ENCODE peak calls at places on chromosomes 11 and 22, in nine cellular contexts. Q is SK-N-SH, R is K562, A is WTC11, H is HepG2, F is HCT116, T is GM12878, G is A549, L is endothelial cell of umbilical vein. J is an unnamed sample.

GRCh38 chr11:94909371-94909820 is 64.0 kb downstream of the CWC15 start:
- DNase-seq in Q (no peak), R (no peak), A (no peak), H (no peak), F (no peak), T (no peak), G (no peak), L (no peak), J (no peak)

GRCh38 chr11:10109836-10110235 is 184.2 kb downstream of the SBF2 start:
- DNase-seq in Q (no peak), R (no peak), A (no peak), H (no peak), F (no peak), T (no peak), G (no peak), L (no peak), J (no peak)

GRCh38 chr22:19121631-19122142 is 525 bp downstream of the DGCR2 start:
- DNase-seq in Q (peak), R (peak), A (peak), H (no peak), F (no peak), T (no peak), G (peak), L (peak), J (peak)

GRCh38 chr11:102138223-102138622 is 28.0 kb downstream of the YAP1 start:
- DNase-seq in Q (no peak), R (no peak), A (no peak), H (no peak), F (no peak), T (no peak), G (no peak), L (no peak), J (no peak)

GRCh38 chr11:111427471-111427912 is 48.4 kb upstream of the POU2AF1 start:
- DNase-seq in Q (peak), R (peak), A (no peak), H (peak), F (no peak), T (no peak), G (no peak), L (no peak), J (no peak)

GRCh38 chr11:102172127-102172848 is 62.0 kb downstream of the YAP1 start:
- DNase-seq in Q (no peak), R (no peak), A (no peak), H (no peak), F (no peak), T (no peak), G (no peak), L (peak), J (no peak)

GRCh38 chr22:43126506-43127165 is 16.1 kb downstream of the BIK start:
- DNase-seq in Q (peak), R (peak), A (no peak), H (peak), F (peak), T (no peak), G (peak), L (peak), J (peak)

GRCh38 chr22:26502688-26503561 is 9.3 kb downstream of the TFIP11 start:
- DNase-seq in Q (peak), R (no peak), A (peak), H (no peak), F (no peak), T (no peak), G (no peak), L (peak), J (peak)

GRCh38 chr11:23688835-23689234 is 808.0 kb upstream of the LUZP2 start:
- DNase-seq in Q (no peak), R (no peak), A (no peak), H (no peak), F (no peak), T (no peak), G (no peak), L (peak), J (peak)

GRCh38 chr11:125514336-125515101 is 18.5 kb upstream of the FEZ1 start:
- DNase-seq in Q (peak), R (no peak), A (no peak), H (no peak), F (no peak), T (peak), G (no peak), L (no peak), J (peak)

GRCh38 chr11:28366549-28367341 is 258.6 kb downstream of the METTL15 start:
- DNase-seq in Q (no peak), R (no peak), A (no peak), H (no peak), F (no peak), T (no peak), G (no peak), L (no peak), J (no peak)

GRCh38 chr22:33851240-33851639 is 69.0 kb downstream of the LARGE1 start:
- DNase-seq in Q (no peak), R (no peak), A (no peak), H (no peak), F (no peak), T (no peak), G (no peak), L (no peak), J (peak)

GRCh38 chr11:125772834-125773505 is 5.7 kb downstream of the PATE2 start:
- DNase-seq in Q (no peak), R (no peak), A (no peak), H (no peak), F (no peak), T (no peak), G (no peak), L (no peak), J (no peak)

GRCh38 chr22:26777402-26777801 is 120.0 kb downstream of the MIAT start:
- DNase-seq in Q (no peak), R (no peak), A (no peak), H (no peak), F (no peak), T (no peak), G (no peak), L (no peak), J (no peak)

GRCh38 chr22:31155425-31155824 is 4.6 kb upstream of the RNF185 start:
- DNase-seq in Q (no peak), R (no peak), A (no peak), H (no peak), F (no peak), T (no peak), G (no peak), L (peak), J (no peak)

GRCh38 chr22:36455571-36456458 is 25.6 kb downstream of the TXN2 start:
- DNase-seq in Q (no peak), R (no peak), A (no peak), H (no peak), F (no peak), T (no peak), G (no peak), L (no peak), J (no peak)

GRCh38 chr22:27139935-27140493 is 482.6 kb downstream of the MIAT start:
- DNase-seq in Q (peak), R (no peak), A (no peak), H (no peak), F (no peak), T (no peak), G (peak), L (peak), J (no peak)

GRCh38 chr11:9273430-9274336 is 8.5 kb upstream of the DENND5A start:
- DNase-seq in Q (no peak), R (no peak), A (no peak), H (no peak), F (no peak), T (no peak), G (no peak), L (no peak), J (peak)

GRCh38 chr22:23385301-23386244 is 194.5 kb downstream of the IGLL1 start:
- DNase-seq in Q (peak), R (peak), A (peak), H (peak), F (peak), T (peak), G (peak), L (peak), J (peak)

GRCh38 chr22:46655861-46656608 is 35.8 kb downstream of the GRAMD4 start:
- DNase-seq in Q (no peak), R (no peak), A (no peak), H (no peak), F (no peak), T (no peak), G (no peak), L (no peak), J (no peak)

GRCh38 chr11:113992459-113993105 is 17.7 kb downstream of the HTR3A start:
- DNase-seq in Q (peak), R (no peak), A (no peak), H (no peak), F (no peak), T (no peak), G (no peak), L (no peak), J (no peak)

GRCh38 chr11:30990625-30991348 is 378.8 kb downstream of the DCDC1 start:
- DNase-seq in Q (no peak), R (no peak), A (no peak), H (no peak), F (no peak), T (no peak), G (peak), L (no peak), J (no peak)

GRCh38 chr22:19942886-19943664 is 1.5 kb upstream of the TXNRD2 start:
- DNase-seq in Q (no peak), R (no peak), A (no peak), H (peak), F (no peak), T (no peak), G (no peak), L (peak), J (peak)

GRCh38 chr11:16941935-16942334 is 72.3 kb downstream of the PLEKHA7 start:
- DNase-seq in Q (no peak), R (no peak), A (no peak), H (no peak), F (no peak), T (no peak), G (no peak), L (no peak), J (no peak)

GRCh38 chr22:25494774-25495173 is 69.7 kb upstream of the GRK3 start:
- DNase-seq in Q (no peak), R (no peak), A (no peak), H (no peak), F (no peak), T (peak), G (no peak), L (no peak), J (peak)

GRCh38 chr11:19245351-19245750 is 4.6 kb upstream of the E2F8 start:
- DNase-seq in Q (no peak), R (no peak), A (no peak), H (no peak), F (no peak), T (no peak), G (no peak), L (no peak), J (no peak)

GRCh38 chr11:82978422-82979099 is 77.0 kb downstream of the DDIAS start:
- DNase-seq in Q (no peak), R (no peak), A (no peak), H (peak), F (no peak), T (peak), G (no peak), L (no peak), J (no peak)

GRCh38 chr22:49202226-49202625 is 625.4 kb downstream of the BRD1 start:
- DNase-seq in Q (no peak), R (no peak), A (peak), H (no peak), F (no peak), T (no peak), G (no peak), L (no peak), J (no peak)

GRCh38 chr11:115505165-115505564 is 950 bp upstream of the CADM1 start:
- DNase-seq in Q (peak), R (no peak), A (peak), H (no peak), F (no peak), T (no peak), G (peak), L (no peak), J (no peak)

GRCh38 chr11:64868904-64869570 is 9.4 kb downstream of the EHD1 start:
- DNase-seq in Q (no peak), R (no peak), A (no peak), H (no peak), F (no peak), T (no peak), G (peak), L (peak), J (no peak)
- TF ChIP-seq MAX in Q (no peak), R (no peak), A (no peak), H (no peak), F (no peak), T (no peak), G (peak), L (no peak), J (no peak)

GRCh38 chr11:65382804-65383368 is 440 bp upstream of the SLC25A45 start:
- DNase-seq in Q (peak), R (no peak), A (no peak), H (no peak), F (no peak), T (no peak), G (peak), L (no peak), J (no peak)
- TF ChIP-seq MAX in Q (no peak), R (no peak), A (no peak), H (no peak), F (no peak), T (no peak), G (no peak), L (no peak), J (no peak)

GRCh38 chr11:107570015-107570414 is 4.5 kb upstream of the ALKBH8 start:
- DNase-seq in Q (no peak), R (no peak), A (no peak), H (no peak), F (no peak), T (no peak), G (no peak), L (no peak), J (no peak)

GRCh38 chr11:107564877-107565218 is 687 bp downstream of the ALKBH8 start:
- DNase-seq in Q (no peak), R (no peak), A (no peak), H (no peak), F (no peak), T (no peak), G (no peak), L (no peak), J (no peak)

GRCh38 chr11:107566569-107566968 is 1.0 kb upstream of the ALKBH8 start:
- DNase-seq in Q (no peak), R (no peak), A (no peak), H (no peak), F (no peak), T (no peak), G (no peak), L (no peak), J (no peak)

GRCh38 chr11:107565219-107565937 is at the start of gene ALKBH8:
- DNase-seq in Q (peak), R (peak), A (peak), H (peak), F (no peak), T (peak), G (peak), L (peak), J (peak)

GRCh38 chr11:107567739-107568335 is 2.3 kb upstream of the ALKBH8 start:
- DNase-seq in Q (peak), R (no peak), A (no peak), H (no peak), F (no peak), T (no peak), G (no peak), L (no peak), J (no peak)
- TF ChIP-seq MAX in Q (no peak), R (no peak), A (no peak), H (no peak), F (no peak), T (no peak), G (no peak), L (no peak), J (no peak)

DNA sequence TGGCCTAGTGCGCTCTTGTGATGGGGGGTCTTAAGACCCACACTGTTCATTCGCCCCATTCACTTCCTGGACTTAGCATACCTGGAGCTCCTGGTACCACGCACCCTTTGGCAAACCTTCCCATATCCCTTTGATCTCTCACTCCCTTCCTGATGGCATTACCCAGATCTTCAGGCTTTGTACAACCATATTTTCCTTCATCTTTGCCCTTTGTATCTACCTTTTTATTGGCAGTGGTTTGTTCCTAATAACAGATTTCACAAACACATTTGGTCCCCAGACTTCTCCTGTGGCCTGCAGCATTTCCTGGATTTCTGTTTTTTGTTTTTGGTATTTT is 16.0 kb upstream of the IFITM3 start:
- DNase-seq in Q (no peak), R (no peak), A (no peak), H (no peak), F (no peak), T (no peak), G (no peak), L (peak), J (no peak)
- TF ChIP-seq MAX in Q (no peak), R (no peak), A (no peak), H (no peak), F (no peak), T (no peak), G (no peak), L (no peak), J (no peak)

GRCh38 chr11:12258451-12258850 is 118.9 kb upstream of the PARVA start:
- DNase-seq in Q (no peak), R (peak), A (no peak), H (peak), F (no peak), T (no peak), G (peak), L (no peak), J (no peak)

GRCh38 chr11:12251651-12252560 is 125.5 kb upstream of the PARVA start:
- DNase-seq in Q (no peak), R (no peak), A (no peak), H (no peak), F (no peak), T (no peak), G (no peak), L (no peak), J (no peak)

GRCh38 chr11:12249590-12250260 is 127.6 kb upstream of the PARVA start:
- DNase-seq in Q (no peak), R (no peak), A (no peak), H (no peak), F (no peak), T (no peak), G (no peak), L (peak), J (no peak)

GRCh38 chr11:12248330-12248729 is 129.0 kb upstream of the PARVA start:
- DNase-seq in Q (peak), R (no peak), A (peak), H (peak), F (no peak), T (no peak), G (no peak), L (peak), J (no peak)

GRCh38 chr11:12253843-12254281 is 123.5 kb upstream of the PARVA start:
- DNase-seq in Q (no peak), R (no peak), A (no peak), H (peak), F (no peak), T (no peak), G (no peak), L (no peak), J (no peak)
- TF ChIP-seq MAX in Q (no peak), R (no peak), A (no peak), H (no peak), F (no peak), T (no peak), G (no peak), L (no peak), J (no peak)

DNA sequence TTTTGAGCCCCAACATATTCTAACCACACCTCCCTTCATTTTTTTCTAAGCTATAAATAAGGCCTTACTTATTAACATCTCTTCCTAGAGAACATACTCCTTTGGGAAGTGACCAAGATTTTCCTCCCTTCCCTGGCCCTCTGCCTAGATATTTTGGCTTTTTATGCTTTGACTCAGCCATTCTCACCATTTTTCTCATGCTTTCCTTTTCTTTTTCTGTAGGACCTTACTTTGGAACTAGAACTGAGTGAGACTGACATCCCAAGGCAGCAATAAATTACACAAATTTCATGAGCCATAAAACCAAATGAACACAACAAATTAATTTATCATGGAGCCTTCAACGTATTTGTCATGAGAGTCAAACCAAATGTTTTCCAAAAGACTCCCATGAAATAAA is 142.7 kb upstream of the CTSC start:
- DNase-seq in Q (no peak), R (no peak), A (no peak), H (no peak), F (no peak), T (no peak), G (no peak), L (peak), J (no peak)
- TF ChIP-seq MAX in Q (no peak), R (no peak), A (no peak), H (no peak), F (no peak), T (no peak), G (no peak), L (no peak), J (no peak)

DNA sequence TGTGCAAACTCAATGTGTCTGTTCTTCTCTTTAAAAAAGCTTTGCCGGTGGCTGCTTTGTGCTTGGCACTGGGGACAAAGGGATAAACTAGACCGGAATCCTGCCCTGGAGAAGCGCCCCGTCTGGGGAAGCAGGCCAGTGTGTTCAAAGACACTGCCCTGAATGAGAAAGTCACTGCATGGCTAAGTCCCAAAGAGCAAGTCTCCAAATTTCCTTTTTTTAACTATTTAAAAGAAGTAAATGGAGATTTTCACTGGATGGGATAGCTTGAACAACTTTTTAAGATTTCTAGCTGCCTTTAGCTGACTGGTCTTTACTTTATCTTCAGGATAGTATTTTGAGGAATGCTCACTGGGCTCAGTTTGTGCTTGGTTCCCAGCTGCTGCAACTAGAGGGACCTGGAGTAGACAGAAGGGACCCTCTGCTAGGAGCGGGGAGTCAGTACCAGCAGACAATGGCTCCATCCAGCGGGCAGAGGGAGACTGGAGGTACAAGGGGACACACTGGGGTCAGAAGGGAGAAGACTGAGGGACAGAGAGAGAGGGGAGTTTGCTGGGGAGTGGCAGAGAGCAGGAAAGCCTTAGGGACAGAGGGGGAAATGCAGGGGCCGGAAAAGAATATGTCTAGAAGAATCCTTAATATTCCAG is 22.2 kb upstream of the ACER3 start:
- DNase-seq in Q (no peak), R (peak), A (peak), H (peak), F (no peak), T (no peak), G (peak), L (peak), J (peak)
- TF ChIP-seq MAX in Q (no peak), R (no peak), A (no peak), H (no peak), F (no peak), T (no peak), G (no peak), L (no peak), J (no peak)

GRCh38 chr11:2521681-2522630 is 77.1 kb downstream of the KCNQ1 start:
- DNase-seq in Q (peak), R (no peak), A (peak), H (no peak), F (no peak), T (no peak), G (no peak), L (no peak), J (no peak)

GRCh38 chr11:2519879-2520735 is 75.3 kb downstream of the KCNQ1 start:
- DNase-seq in Q (peak), R (no peak), A (peak), H (no peak), F (no peak), T (no peak), G (no peak), L (no peak), J (no peak)

GRCh38 chr11:2519517-2519878 is 74.7 kb downstream of the KCNQ1 start:
- DNase-seq in Q (no peak), R (no peak), A (no peak), H (no peak), F (no peak), T (no peak), G (no peak), L (no peak), J (no peak)

GRCh38 chr11:2521081-2521480 is 76.3 kb downstream of the KCNQ1 start:
- DNase-seq in Q (no peak), R (no peak), A (peak), H (no peak), F (no peak), T (no peak), G (no peak), L (no peak), J (no peak)

GRCh38 chr11:2520736-2521035 is 75.9 kb downstream of the KCNQ1 start:
- DNase-seq in Q (no peak), R (no peak), A (peak), H (no peak), F (no peak), T (no peak), G (no peak), L (no peak), J (no peak)
- TF ChIP-seq MAX in Q (no peak), R (no peak), A (no peak), H (no peak), F (no peak), T (no peak), G (no peak), L (no peak), J (no peak)

J was measured in NB4.